ENCODE peak calls at places on chromosomes 13 and 19, in four cellular contexts. F, A, O and P are unnamed samples.

GRCh38 chr13:24680258-24680920 is at the start of gene ATP12A:
- DNase-seq in A (peak), O (no peak), F (peak), P (no peak)

GRCh38 chr19:53965091-53965490 is 2.4 kb downstream of the CACNG8 start:
- DNase-seq in F (no peak), O (no peak), A (no peak), P (no peak)

GRCh38 chr13:106140476-106140875 is 395.0 kb downstream of the EFNB2 start:
- DNase-seq in O (no peak), A (no peak), F (no peak), P (no peak)

GRCh38 chr13:96792188-96792587 is 202.1 kb downstream of the OXGR1 start:
- DNase-seq in A (no peak), O (no peak), F (no peak), P (no peak)

GRCh38 chr13:43054803-43055802 is 31.7 kb downstream of the DNAJC15 start:
- DNase-seq in O (no peak), A (peak), F (no peak), P (peak)

GRCh38 chr13:49655906-49656305 is 27.6 kb downstream of the ARL11 start:
- DNase-seq in A (no peak), F (no peak), O (no peak), P (no peak)

GRCh38 chr19:45729774-45730388 is 815 bp downstream of the FBXO46 start:
- DNase-seq in F (peak), O (no peak), A (no peak), P (peak)

GRCh38 chr13:84455143-84455905 is 573.0 kb upstream of the SLITRK1 start:
- DNase-seq in A (no peak), F (peak), O (no peak), P (no peak)

GRCh38 chr13:65808061-65808460 is 1422.1 kb downstream of the PCDH9 start:
- DNase-seq in A (no peak), F (no peak), O (no peak), P (no peak)

GRCh38 chr13:60933638-60934037 is 482.0 kb downstream of the PCDH20 start:
- DNase-seq in O (no peak), F (no peak), A (no peak), P (peak)

GRCh38 chr13:29540334-29540733 is 55.2 kb downstream of the SLC7A1 start:
- DNase-seq in A (no peak), O (no peak), F (no peak), P (no peak)

GRCh38 chr13:109747524-109747923 is 38.9 kb downstream of the IRS2 start:
- DNase-seq in A (no peak), O (no peak), F (no peak), P (no peak)

GRCh38 chr19:16263115-16263839 is 61.3 kb upstream of the KLF2 start:
- DNase-seq in F (no peak), A (no peak), O (no peak), P (peak)

GRCh38 chr19:33868821-33869412 is 72.2 kb downstream of the KCTD15 start:
- DNase-seq in F (no peak), O (no peak), A (peak), P (no peak)

GRCh38 chr19:28296506-28296905 is 916.4 kb downstream of the UQCRFS1 start:
- DNase-seq in O (no peak), A (no peak), F (no peak), P (no peak)

GRCh38 chr19:57576661-57577060 is 2.0 kb downstream of the ZNF416 start:
- DNase-seq in O (no peak), A (no peak), F (no peak), P (no peak)

GRCh38 chr13:51764184-51765141 is 39.5 kb downstream of the DHRS12 start:
- DNase-seq in O (no peak), F (peak), A (no peak), P (peak)

GRCh38 chr13:51207881-51208280 is 14.3 kb upstream of the FAM124A start:
- DNase-seq in A (no peak), F (no peak), O (no peak), P (no peak)

GRCh38 chr13:76754414-76754813 is 131.8 kb downstream of the KCTD12 start:
- DNase-seq in F (no peak), O (no peak), A (no peak), P (peak)

GRCh38 chr13:94073006-94073744 is 406.3 kb downstream of the DCT start:
- DNase-seq in A (no peak), O (no peak), F (peak), P (peak)

GRCh38 chr19:19214892-19215291 is 3.1 kb downstream of the NCAN start:
- DNase-seq in F (peak), A (peak), O (no peak), P (peak)

GRCh38 chr19:2050349-2050990 is 574 bp downstream of the MKNK2 start:
- DNase-seq in A (peak), O (no peak), F (peak), P (no peak)

GRCh38 chr19:38952395-38953165 is 21.8 kb downstream of the MRPS12 start:
- DNase-seq in O (no peak), F (peak), A (peak), P (peak)

GRCh38 chr13:46698015-46698414 is 98.9 kb downstream of the ESD start:
- DNase-seq in A (no peak), F (no peak), O (no peak), P (no peak)

GRCh38 chr13:44300895-44301638 is 72.6 kb upstream of the SERP2 start:
- DNase-seq in F (peak), A (no peak), O (no peak), P (peak)

GRCh38 chr19:56076413-56076998 is 44.6 kb downstream of the ZNF787 start:
- DNase-seq in A (peak), O (no peak), F (peak), P (peak)

GRCh38 chr19:48033604-48034003 is 10.3 kb downstream of the CABP5 start:
- DNase-seq in A (no peak), F (no peak), O (no peak), P (no peak)

GRCh38 chr19:54644056-54644455 is 13.8 kb downstream of the LILRB1 start:
- DNase-seq in O (no peak), A (no peak), F (no peak), P (no peak)

GRCh38 chr13:109271991-109272454 is 514.4 kb downstream of the IRS2 start:
- DNase-seq in O (no peak), A (no peak), F (no peak), P (peak)

GRCh38 chr13:109275848-109276247 is 510.5 kb downstream of the IRS2 start:
- DNase-seq in O (no peak), F (peak), A (peak), P (peak)

GRCh38 chr19:48445256-48445605 is 552 bp upstream of the GRWD1 start:
- DNase-seq in F (peak), O (peak), A (no peak), P (peak)

GRCh38 chr19:8120636-8121480 is 28.5 kb downstream of the FBN3 start:
- DNase-seq in A (no peak), O (no peak), F (peak), P (no peak)

GRCh38 chr19:28065026-28065425 is 1147.9 kb downstream of the UQCRFS1 start:
- DNase-seq in O (no peak), F (no peak), A (no peak), P (peak)

GRCh38 chr19:49954933-49955332 is 6.0 kb downstream of the SIGLEC11 start:
- DNase-seq in O (no peak), F (peak), A (no peak), P (no peak)

GRCh38 chr13:32409561-32410440 is 18.1 kb downstream of the N4BP2L1 start:
- DNase-seq in F (peak), O (no peak), A (peak), P (no peak)

GRCh38 chr19:38704488-38705026 is 39.7 kb downstream of the CAPN12 start:
- DNase-seq in A (no peak), F (no peak), O (no peak), P (no peak)